ENCODE peak calls at places on chromosomes 16 and 17, in four cellular contexts. One of them, this sample, is unnamed.

GRCh38 chr16:13866073-13866472 is 53.9 kb upstream of the ERCC4 start:
- DNase-seq in fibroblast of pulmonary artery: peak; percentile 92
- DNase-seq in OCI-LY7: peak; percentile 51
- DNase-seq in NCI-H774: peak; percentile 63
- DNase-seq in this sample: peak; percentile 49

GRCh38 chr17:68514809-68515208 is 2.6 kb downstream of the PRKAR1A start:
- DNase-seq in NCI-H774: no peak
- DNase-seq in OCI-LY7: no peak
- DNase-seq in fibroblast of pulmonary artery: peak; percentile 93
- DNase-seq in this sample: peak; percentile 32

GRCh38 chr16:57676624-57677085 is 8.5 kb downstream of the ADGRG3 start:
- DNase-seq in fibroblast of pulmonary artery: peak; percentile 8
- DNase-seq in OCI-LY7: no peak
- DNase-seq in NCI-H774: no peak
- DNase-seq in this sample: no peak

GRCh38 chr17:80991645-80992076 is at the start of gene CHMP6:
- DNase-seq in OCI-LY7: peak; percentile 75
- DNase-seq in fibroblast of pulmonary artery: peak; percentile 79
- DNase-seq in NCI-H774: peak; percentile 77
- DNase-seq in this sample: peak; percentile 39

GRCh38 chr16:83701494-83701893 is 106.3 kb upstream of the HSBP1 start:
- DNase-seq in OCI-LY7: peak; percentile 23
- DNase-seq in NCI-H774: no peak
- DNase-seq in fibroblast of pulmonary artery: peak; percentile 63
- DNase-seq in this sample: no peak

GRCh38 chr16:79723583-79724168 is 123.1 kb upstream of the MAF start:
- DNase-seq in NCI-H774: no peak
- DNase-seq in fibroblast of pulmonary artery: no peak
- DNase-seq in OCI-LY7: no peak
- DNase-seq in this sample: no peak

GRCh38 chr16:9082422-9082821 is 9.0 kb upstream of the HAPSTR1 start:
- DNase-seq in fibroblast of pulmonary artery: no peak
- DNase-seq in NCI-H774: no peak
- DNase-seq in OCI-LY7: no peak
- DNase-seq in this sample: no peak

GRCh38 chr16:9012848-9013507 is 49.3 kb upstream of the USP7 start:
- DNase-seq in fibroblast of pulmonary artery: peak; percentile 11
- DNase-seq in NCI-H774: no peak
- DNase-seq in OCI-LY7: no peak
- DNase-seq in this sample: no peak

GRCh38 chr17:7754656-7755055 is 37.1 kb downstream of the DNAH2 start:
- DNase-seq in NCI-H774: no peak
- DNase-seq in fibroblast of pulmonary artery: no peak
- DNase-seq in OCI-LY7: no peak
- DNase-seq in this sample: no peak

GRCh38 chr16:67430504-67431076 is 331 bp upstream of the HSD11B2 start:
- DNase-seq in OCI-LY7: peak; percentile 4
- DNase-seq in NCI-H774: no peak
- DNase-seq in fibroblast of pulmonary artery: no peak
- DNase-seq in this sample: no peak

This sample was measured in foreskin keratinocyte.